ENCODE peak calls at places on chromosomes 2 and 18, in ten cellular contexts. H, O, E, L, D, C, Q, N, W and P are unnamed samples.
A peak's percentile ranks its signal among the peaks of the same experiment; 100 is the strongest.

GRCh38 chr2:134707330-134707676 is 11.5 kb downstream of the TMEM163 start:
- DNase-seq in H (no peak), O (no peak), E (no peak), L (no peak), D (no peak), C (no peak), Q (no peak), N (no peak), W (no peak), P (no peak)

GRCh38 chr2:240401781-240402551 is 33.5 kb upstream of the GPC1 start:
- DNase-seq in H (no peak), O (no peak), E (no peak), L (no peak), D (no peak), C (peak; percentile 23), Q (no peak), N (peak; percentile 7), W (no peak), P (no peak)

GRCh38 chr2:174697267-174697666 is 67.0 kb downstream of the CHRNA1 start:
- DNase-seq in H (no peak), O (no peak), E (peak; percentile 56), L (peak; percentile 76), D (peak; percentile 77), C (no peak), Q (peak; percentile 22), N (no peak), W (peak; percentile 53), P (peak; percentile 35)

GRCh38 chr2:200377774-200378336 is 71.4 kb downstream of the SPATS2L start:
- DNase-seq in H (no peak), O (no peak), E (no peak), L (peak; percentile 21), D (no peak), C (peak; percentile 74), Q (no peak), N (no peak), W (no peak), P (no peak)

GRCh38 chr2:109156052-109156451 is 27.0 kb downstream of the SH3RF3 start:
- DNase-seq in H (no peak), O (no peak), E (no peak), L (no peak), D (no peak), C (no peak), Q (no peak), N (no peak), W (no peak), P (no peak)

GRCh38 chr2:64879745-64880144 is 109.5 kb upstream of the SLC1A4 start:
- DNase-seq in H (no peak), O (no peak), E (no peak), L (no peak), D (no peak), C (no peak), Q (no peak), N (no peak), W (no peak), P (no peak)

GRCh38 chr18:39909706-39910105 is 2045.3 kb upstream of the PIK3C3 start:
- DNase-seq in H (no peak), O (no peak), E (peak; percentile 44), L (no peak), D (no peak), C (no peak), Q (no peak), N (no peak), W (peak; percentile 36), P (no peak)

GRCh38 chr2:38409904-38410167 is 32.8 kb upstream of the ATL2 start:
- DNase-seq in H (no peak), O (no peak), E (no peak), L (no peak), D (no peak), C (no peak), Q (no peak), N (no peak), W (no peak), P (no peak)

DNA sequence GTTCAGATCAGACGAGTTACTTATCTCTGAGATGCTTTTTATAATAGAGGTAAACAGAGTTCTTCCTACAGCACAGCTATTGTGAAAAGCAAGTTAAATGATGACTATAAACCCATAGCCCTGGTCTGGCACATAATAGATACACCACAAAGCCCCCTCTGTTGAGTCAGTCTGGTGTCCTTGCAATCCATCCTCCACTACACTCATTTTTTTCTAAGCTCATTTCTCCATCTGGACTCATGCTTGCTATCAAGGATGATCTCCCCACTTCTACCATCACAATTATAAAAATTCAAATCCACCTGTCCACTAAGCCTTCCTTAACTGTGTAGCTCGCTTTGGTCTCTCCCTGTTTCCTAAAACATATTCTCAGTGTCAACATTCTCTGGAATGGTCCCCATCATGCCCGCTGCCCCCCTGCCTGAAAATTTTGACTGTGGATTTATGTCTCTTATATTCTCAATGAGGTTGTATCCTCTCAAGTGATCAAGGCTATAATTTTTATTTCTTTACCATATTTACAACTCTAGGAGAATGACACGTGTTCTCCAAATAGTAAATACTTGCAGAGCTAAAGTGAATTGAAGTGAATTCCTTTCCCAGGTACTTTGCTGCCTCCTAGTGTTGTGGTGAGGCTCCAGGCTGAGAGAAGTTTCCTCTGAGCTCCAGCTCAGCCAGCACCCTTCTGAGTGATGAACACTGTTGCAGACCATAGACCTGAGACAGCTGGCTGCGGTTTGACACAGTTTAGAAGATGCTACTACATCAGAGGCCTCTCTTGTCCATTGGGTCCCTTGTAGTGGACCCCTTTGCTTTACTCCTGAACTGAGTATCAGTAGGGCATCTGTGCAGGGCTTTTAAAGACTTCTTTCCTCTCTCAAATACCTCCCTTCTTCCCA is 108.7 kb downstream of the DPP10 start:
- DNase-seq in H (peak; percentile 62), O (no peak), E (peak; percentile 47), L (peak; percentile 75), D (peak; percentile 75), C (peak; percentile 60), Q (peak; percentile 4), N (peak; percentile 14), W (peak; percentile 54), P (no peak)
- TF ChIP-seq CTCF in H (peak; percentile 71), O (peak; percentile 54), E (peak; percentile 65), L (peak; percentile 78), D (peak; percentile 77), C (peak; percentile 91), Q (peak; percentile 61), N (peak; percentile 42), W (peak; percentile 72), P (peak; percentile 71)

DNA sequence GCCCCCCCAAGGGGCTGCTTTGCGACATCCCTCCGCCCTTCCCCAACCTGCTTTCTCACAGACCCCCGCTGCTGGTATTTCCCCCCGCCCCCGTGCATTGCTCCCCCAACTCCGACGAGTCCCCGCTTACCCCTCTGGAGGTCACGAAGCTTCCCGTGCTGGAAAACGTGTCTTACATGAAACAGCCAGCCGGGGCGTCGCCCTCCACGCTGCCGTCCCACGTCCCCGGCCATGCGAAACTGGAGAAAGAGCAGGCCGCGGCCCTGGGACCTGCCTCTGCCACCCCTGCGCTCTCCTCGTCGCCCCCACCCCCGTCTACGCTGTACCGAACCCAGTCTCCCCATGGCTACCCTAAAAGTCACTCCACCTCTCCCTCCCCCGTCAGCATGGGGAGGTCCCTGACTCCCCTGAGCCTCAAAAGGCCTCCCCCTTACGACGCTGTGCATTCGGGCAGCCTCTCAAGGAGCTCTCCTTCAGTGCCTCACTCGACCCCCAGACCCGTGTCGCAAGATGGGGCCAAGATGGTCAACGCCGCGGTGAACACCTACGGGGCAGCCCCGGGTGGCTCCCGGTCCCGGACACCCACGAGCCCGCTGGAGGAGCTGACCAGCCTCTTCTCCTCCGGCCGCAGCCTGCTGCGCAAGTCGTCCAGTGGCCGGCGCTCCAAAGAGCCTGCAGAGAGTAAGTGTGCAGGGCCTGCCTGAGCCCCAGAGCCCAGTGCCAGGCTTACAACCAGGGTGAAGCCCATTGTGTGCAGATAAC is 183.0 kb downstream of the NYAP2 start:
- DNase-seq in H (no peak), O (peak; percentile 54), E (no peak), L (no peak), D (no peak), C (no peak), Q (no peak), N (no peak), W (no peak), P (no peak)
- H3K27me3 ChIP-seq in H (no peaks in the 10 kb centered on the region), O (no peaks in the 10 kb centered on the region), E (no peaks in the 10 kb centered on the region), L (peaks cover 32% of the 10 kb centered on the region), D (no peaks in the 10 kb centered on the region), C (no peaks in the 10 kb centered on the region), Q (no peaks in the 10 kb centered on the region), N (no peaks in the 10 kb centered on the region), W (no peaks in the 10 kb centered on the region), P (no peaks in the 10 kb centered on the region)

GRCh38 chr2:204265701-204266310 is 279.5 kb upstream of the PARD3B start:
- DNase-seq in H (no peak), O (no peak), E (no peak), L (no peak), D (no peak), C (no peak), Q (no peak), N (no peak), W (no peak), P (no peak)

GRCh38 chr2:204261776-204262175 is 283.5 kb upstream of the PARD3B start:
- DNase-seq in H (no peak), O (no peak), E (no peak), L (no peak), D (no peak), C (no peak), Q (no peak), N (no peak), W (no peak), P (no peak)

GRCh38 chr2:204260906-204261305 is 284.4 kb upstream of the PARD3B start:
- DNase-seq in H (no peak), O (no peak), E (no peak), L (no peak), D (no peak), C (no peak), Q (no peak), N (no peak), W (no peak), P (no peak)

GRCh38 chr2:204264746-204265145 is 280.5 kb upstream of the PARD3B start:
- DNase-seq in H (no peak), O (no peak), E (no peak), L (no peak), D (peak; percentile 75), C (no peak), Q (no peak), N (no peak), W (no peak), P (no peak)

GRCh38 chr2:204264068-204264693 is 281.1 kb upstream of the PARD3B start:
- DNase-seq in H (no peak), O (no peak), E (no peak), L (no peak), D (no peak), C (no peak), Q (no peak), N (no peak), W (no peak), P (no peak)
- TF ChIP-seq CTCF in H (no peak), O (no peak), E (no peak), L (no peak), D (no peak), C (no peak), Q (no peak), N (no peak), W (no peak), P (no peak)

GRCh38 chr2:230990131-230990898 is 5.6 kb upstream of the SPATA3 start:
- DNase-seq in H (no peak), O (no peak), E (no peak), L (no peak), D (no peak), C (no peak), Q (no peak), N (no peak), W (no peak), P (no peak)

GRCh38 chr2:230987137-230988020 is 8.5 kb upstream of the SPATA3 start:
- DNase-seq in H (peak; percentile 77), O (peak; percentile 90), E (peak; percentile 58), L (peak; percentile 78), D (peak; percentile 70), C (peak; percentile 91), Q (peak; percentile 16), N (peak; percentile 59), W (peak; percentile 35), P (peak; percentile 77)

GRCh38 chr2:230990899-230991150 is 5.1 kb upstream of the SPATA3 start:
- DNase-seq in H (no peak), O (no peak), E (no peak), L (no peak), D (no peak), C (no peak), Q (no peak), N (no peak), W (no peak), P (no peak)

GRCh38 chr2:230989731-230990130 is 6.2 kb upstream of the SPATA3 start:
- DNase-seq in H (no peak), O (no peak), E (no peak), L (no peak), D (no peak), C (no peak), Q (no peak), N (no peak), W (no peak), P (no peak)

DNA sequence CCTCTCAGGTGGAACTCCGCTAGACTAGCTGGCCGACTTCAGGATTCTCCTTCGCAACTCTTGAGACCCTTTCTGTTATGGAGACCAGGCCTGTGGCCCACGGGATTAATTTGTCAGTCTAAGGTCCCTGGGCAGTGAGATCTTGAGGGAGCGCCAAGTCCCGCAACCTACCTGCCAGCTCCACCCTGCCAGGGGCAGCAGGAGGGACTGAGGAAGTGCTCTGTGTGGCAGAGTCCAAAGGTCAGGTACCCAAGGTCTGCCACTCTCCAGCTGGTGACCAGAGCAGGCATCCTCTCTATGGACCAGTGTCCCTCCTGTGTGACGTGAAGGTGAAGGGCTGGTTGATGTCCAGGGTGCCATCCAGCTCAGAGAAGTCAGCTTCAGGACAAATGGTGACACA is 4.3 kb upstream of the SPATA3 start:
- DNase-seq in H (no peak), O (no peak), E (no peak), L (no peak), D (no peak), C (no peak), Q (no peak), N (no peak), W (no peak), P (no peak)
- H3K27me3 ChIP-seq in H (no peaks in the 10 kb centered on the region), O (peaks cover 71% of the 10 kb centered on the region), E (peaks cover 4% of the 10 kb centered on the region), L (no peaks in the 10 kb centered on the region), D (no peaks in the 10 kb centered on the region), C (no peaks in the 10 kb centered on the region), Q (peaks cover 26% of the 10 kb centered on the region), N (no peaks in the 10 kb centered on the region), W (peaks cover 5% of the 10 kb centered on the region), P (peaks cover 82% of the 10 kb centered on the region)